ENCODE peak calls at places on chromosomes 3 and 15, in five cellular contexts. W, C, U, I and P are unnamed samples.

GRCh38 chr15:88635343-88635742 is 3.5 kb upstream of the ISG20 start:
- DNase-seq in W (no peak), U (no peak), I (no peak), C (no peak), P (no peak)

GRCh38 chr3:183897606-183898384 is 13.1 kb upstream of the PARL start:
- DNase-seq in W (no peak), C (no peak), I (no peak), U (no peak), P (no peak)

GRCh38 chr15:41492597-41493204 is 973 bp upstream of the ITPKA start:
- DNase-seq in I (no peak), U (no peak), W (no peak), C (no peak), P (no peak)

GRCh38 chr3:52532838-52533622 is 627 bp downstream of the NT5DC2 start:
- DNase-seq in U (no peak), C (no peak), W (no peak), I (no peak), P (no peak)

GRCh38 chr3:33385423-33385822 is 54.8 kb downstream of the UBP1 start:
- DNase-seq in I (peak; percentile 4), U (no peak), C (no peak), W (peak; percentile 8), P (no peak)

GRCh38 chr15:45678459-45679178 is 43.8 kb downstream of the SQOR start:
- DNase-seq in I (no peak), C (no peak), U (no peak), W (no peak), P (no peak)

GRCh38 chr15:85782112-85782511 is 12.6 kb downstream of the KLHL25 start:
- DNase-seq in I (no peak), W (no peak), U (no peak), C (no peak), P (no peak)

GRCh38 chr3:100603449-100603848 is 6.0 kb upstream of the ADGRG7 start:
- DNase-seq in W (no peak), U (no peak), C (no peak), I (no peak), P (peak; percentile 33)

GRCh38 chr3:125679258-125679657 is 84.0 kb upstream of the OSBPL11 start:
- DNase-seq in C (no peak), U (no peak), I (no peak), W (no peak), P (peak; percentile 24)

GRCh38 chr15:48186271-48186670 is 5.2 kb upstream of the CTXN2 start:
- DNase-seq in U (no peak), W (no peak), C (no peak), I (no peak), P (no peak)

GRCh38 chr3:131725414-131725813 is 222.6 kb upstream of the MRPL3 start:
- DNase-seq in C (no peak), W (no peak), U (no peak), I (no peak), P (no peak)

GRCh38 chr3:123347691-123348264 is 101.1 kb downstream of the ADCY5 start:
- DNase-seq in I (no peak), C (no peak), W (no peak), U (no peak), P (no peak)

GRCh38 chr3:193016437-193016887 is 98.8 kb upstream of the MB21D2 start:
- DNase-seq in U (no peak), C (no peak), W (no peak), I (no peak), P (no peak)

GRCh38 chr15:73375755-73376305 is 7.1 kb upstream of the HCN4 start:
- DNase-seq in U (no peak), I (no peak), C (no peak), W (no peak), P (peak; percentile 80)

GRCh38 chr3:46564190-46565112 is 1.7 kb downstream of the LRRC2 start:
- DNase-seq in W (no peak), U (no peak), C (no peak), I (no peak), P (no peak)

GRCh38 chr15:77784361-77785292 is 151.9 kb upstream of the LINGO1 start:
- DNase-seq in C (no peak), W (no peak), I (peak; percentile 4), U (no peak), P (no peak)

GRCh38 chr3:113111308-113111707 is 100.0 kb upstream of the BOC start:
- DNase-seq in W (no peak), I (no peak), C (no peak), U (no peak), P (no peak)

GRCh38 chr15:65620833-65621232 is 905 bp upstream of the SLC24A1 start:
- DNase-seq in W (no peak), I (no peak), U (no peak), C (no peak), P (no peak)

GRCh38 chr15:58229297-58229768 is 91.2 kb downstream of the AQP9 start:
- DNase-seq in C (no peak), W (no peak), I (no peak), U (no peak), P (peak; percentile 23)

GRCh38 chr3:131072099-131072559 is 45.5 kb downstream of the NEK11 start:
- DNase-seq in I (no peak), C (no peak), U (no peak), W (no peak), P (no peak)

GRCh38 chr3:46440531-46441294 is 24.0 kb downstream of the LTF start:
- DNase-seq in W (no peak), U (no peak), I (no peak), C (no peak), P (peak; percentile 66)

GRCh38 chr3:126304704-126305103 is 52.5 kb downstream of the KLF15 start:
- DNase-seq in W (no peak), C (no peak), I (peak; percentile 33), U (no peak), P (no peak)

GRCh38 chr3:189862385-189863023 is 231.3 kb downstream of the TP63 start:
- DNase-seq in C (no peak), I (no peak), U (no peak), W (no peak), P (no peak)

GRCh38 chr3:159762238-159762637 is 226.4 kb upstream of the IL12A start:
- DNase-seq in C (no peak), U (no peak), W (no peak), I (peak; percentile 42), P (peak; percentile 22)

GRCh38 chr15:88866295-88866881 is 29.0 kb downstream of the HAPLN3 start:
- DNase-seq in U (no peak), C (no peak), W (no peak), I (no peak), P (no peak)

GRCh38 chr3:73084170-73084569 is 22.7 kb downstream of the EBLN2 start:
- DNase-seq in I (no peak), U (no peak), C (no peak), W (no peak), P (no peak)

GRCh38 chr3:56366641-56366984 is 101.7 kb downstream of the ERC2 start:
- DNase-seq in U (no peak), C (no peak), I (no peak), W (no peak), P (no peak)

GRCh38 chr3:127421943-127422662 is 134.3 kb upstream of the PRR20G start:
- DNase-seq in I (no peak), C (no peak), U (no peak), W (no peak), P (no peak)